ENCODE peak calls at places on chromosomes 13 and 19, in ten cellular contexts. X is cardiac muscle cell; G is neural progenitor cell; N is fibroblast of lung; L is heart right ventricle; V is astrocyte; Z is left ventricle myocardium inferior; F is MM.1S; K is CD8-positive, alpha-beta T cell; E is naive thymus-derived CD4-positive, alpha-beta T cell. Y is an unnamed sample.
A peak's percentile ranks its signal among the peaks of the same experiment; 100 is the strongest.

GRCh38 chr13:94093652-94094310 is 385.7 kb downstream of the DCT start:
- DNase-seq in X (no peak), G (no peak), N (peak; percentile 67), L (no peak), V (no peak), Z (no peak), F (no peak), K (no peak), E (no peak), Y (no peak)

GRCh38 chr13:35512271-35512920 is 35.9 kb upstream of the MAB21L1 start:
- DNase-seq in X (no peak), G (no peak), N (peak; percentile 97), L (no peak), V (peak; percentile 99), Z (no peak), F (no peak), K (no peak), E (no peak), Y (no peak)

GRCh38 chr13:50200562-50200961 is 185.3 kb downstream of the KCNRG start:
- DNase-seq in X (peak; percentile 28), G (no peak), N (no peak), L (no peak), V (no peak), Z (no peak), F (no peak), K (no peak), E (no peak), Y (peak; percentile 34)

GRCh38 chr19:15812059-15812722 is 3.3 kb downstream of the OR10H1 start:
- DNase-seq in X (no peak), G (no peak), N (no peak), L (no peak), V (no peak), Z (no peak), F (no peak), K (peak; percentile 21), E (peak; percentile 28), Y (no peak)

GRCh38 chr13:37481858-37482227 is 116.7 kb downstream of the POSTN start:
- DNase-seq in X (no peak), G (no peak), N (no peak), L (no peak), V (no peak), Z (no peak), F (no peak), K (no peak), E (no peak), Y (no peak)

GRCh38 chr19:8005534-8006256 is at the start of gene ELAVL1:
- DNase-seq in X (peak; percentile 96), G (peak; percentile 98), N (peak; percentile 89), L (peak; percentile 88), V (peak; percentile 73), Z (peak; percentile 92), F (peak; percentile 96), K (peak; percentile 89), E (peak; percentile 92), Y (peak; percentile 95)

GRCh38 chr13:99496322-99497142 is 4.7 kb upstream of the TM9SF2 start:
- DNase-seq in X (no peak), G (no peak), N (peak; percentile 30), L (peak; percentile 84), V (peak; percentile 6), Z (peak; percentile 35), F (peak; percentile 85), K (peak; percentile 56), E (peak; percentile 70), Y (peak; percentile 54)

GRCh38 chr19:46603195-46603637 is 2.1 kb downstream of the CALM3 start:
- DNase-seq in X (no peak), G (no peak), N (no peak), L (no peak), V (no peak), Z (no peak), F (peak; percentile 35), K (no peak), E (no peak), Y (no peak)

GRCh38 chr13:32881792-32882175 is 134.4 kb upstream of the KL start:
- DNase-seq in X (no peak), G (no peak), N (no peak), L (no peak), V (no peak), Z (no peak), F (no peak), K (no peak), E (no peak), Y (no peak)

GRCh38 chr13:42048323-42048624 is 174 bp upstream of the DGKH start:
- DNase-seq in X (no peak), G (no peak), N (no peak), L (no peak), V (no peak), Z (no peak), F (no peak), K (no peak), E (no peak), Y (no peak)

GRCh38 chr13:110521946-110522345 is 39.6 kb downstream of the RAB20 start:
- DNase-seq in X (no peak), G (no peak), N (no peak), L (no peak), V (no peak), Z (no peak), F (no peak), K (no peak), E (no peak), Y (no peak)

GRCh38 chr19:42466521-42467436 is 24.0 kb upstream of the CXCL17 start:
- DNase-seq in X (no peak), G (no peak), N (no peak), L (no peak), V (no peak), Z (no peak), F (no peak), K (no peak), E (no peak), Y (no peak)

GRCh38 chr19:49335071-49335783 is at the start of gene CD37:
- DNase-seq in X (no peak), G (no peak), N (no peak), L (no peak), V (no peak), Z (no peak), F (no peak), K (peak; percentile 60), E (peak; percentile 65), Y (no peak)

GRCh38 chr19:660793-661426 is 2.1 kb downstream of the RNF126 start:
- DNase-seq in X (no peak), G (no peak), N (no peak), L (no peak), V (no peak), Z (no peak), F (no peak), K (no peak), E (no peak), Y (no peak)

GRCh38 chr19:657611-658010 is 5.4 kb downstream of the RNF126 start:
- DNase-seq in X (no peak), G (no peak), N (no peak), L (no peak), V (no peak), Z (no peak), F (no peak), K (no peak), E (no peak), Y (no peak)

GRCh38 chr19:658059-658839 is 4.8 kb downstream of the RNF126 start:
- DNase-seq in X (no peak), G (no peak), N (no peak), L (no peak), V (no peak), Z (no peak), F (no peak), K (no peak), E (no peak), Y (no peak)

GRCh38 chr19:656751-657559 is 6.1 kb downstream of the RNF126 start:
- DNase-seq in X (no peak), G (no peak), N (no peak), L (no peak), V (no peak), Z (no peak), F (no peak), K (no peak), E (no peak), Y (no peak)

GRCh38 chr19:658916-659839 is 3.8 kb downstream of the RNF126 start:
- DNase-seq in X (no peak), G (no peak), N (no peak), L (no peak), V (peak; percentile 53), Z (peak; percentile 65), F (no peak), K (peak; percentile 66), E (no peak), Y (peak; percentile 72)
- H3K4me1 ChIP-seq in X (peaks cover 8% of the 10 kb centered on the region), G (peaks cover 12% of the 10 kb centered on the region), N (peaks cover 4% of the 10 kb centered on the region), L (peaks cover 66% of the 10 kb centered on the region), V (peaks cover 30% of the 10 kb centered on the region), Z (peaks cover 83% of the 10 kb centered on the region), F (peaks cover 15% of the 10 kb centered on the region), K (peaks cover 64% of the 10 kb centered on the region), E (peaks cover 47% of the 10 kb centered on the region), Y (peaks cover 3% of the 10 kb centered on the region)

GRCh38 chr19:4911786-4912672 is 2.7 kb downstream of the UHRF1 start:
- DNase-seq in X (peak; percentile 57), G (peak; percentile 73), N (peak; percentile 100), L (peak; percentile 40), V (peak; percentile 100), Z (peak; percentile 32), F (no peak), K (peak; percentile 72), E (peak; percentile 77), Y (peak; percentile 71)
- H3K4me3 ChIP-seq in X (no peak overlapping the region), G (peak overlapping the region; percentile 96), N (peak overlapping the region; percentile 64), L (no peak overlapping the region), V (peak overlapping the region; percentile 69), Z (peak overlapping the region; percentile 79), F (no peak overlapping the region), K (peak overlapping the region; percentile 44), E (peak overlapping the region; percentile 61), Y (peak overlapping the region; percentile 57)

GRCh38 chr19:1648156-1648925 is 4.1 kb downstream of the TCF3 start:
- DNase-seq in X (no peak), G (no peak), N (no peak), L (no peak), V (no peak), Z (no peak), F (peak; percentile 86), K (no peak), E (no peak), Y (no peak)

GRCh38 chr19:1647664-1648155 is 4.7 kb downstream of the TCF3 start:
- DNase-seq in X (no peak), G (no peak), N (no peak), L (no peak), V (no peak), Z (no peak), F (no peak), K (no peak), E (no peak), Y (no peak)

GRCh38 chr19:1646931-1647663 is 5.3 kb downstream of the TCF3 start:
- DNase-seq in X (no peak), G (no peak), N (no peak), L (no peak), V (no peak), Z (no peak), F (no peak), K (no peak), E (no peak), Y (peak; percentile 8)

GRCh38 chr19:1645299-1645698 is 7.1 kb downstream of the TCF3 start:
- DNase-seq in X (no peak), G (no peak), N (no peak), L (no peak), V (no peak), Z (no peak), F (no peak), K (no peak), E (no peak), Y (peak; percentile 9)

GRCh38 chr19:1646149-1646930 is 6.1 kb downstream of the TCF3 start:
- DNase-seq in X (no peak), G (no peak), N (no peak), L (no peak), V (no peak), Z (no peak), F (no peak), K (no peak), E (no peak), Y (peak; percentile 16)
- H3K27me3 ChIP-seq in X (no peaks in the 10 kb centered on the region), G (no peaks in the 10 kb centered on the region), N (no peaks in the 10 kb centered on the region), L (no peaks in the 10 kb centered on the region), V (no peaks in the 10 kb centered on the region), Z (no peaks in the 10 kb centered on the region), F (no peaks in the 10 kb centered on the region), K (no peaks in the 10 kb centered on the region), E (no peaks in the 10 kb centered on the region), Y (no peaks in the 10 kb centered on the region)

GRCh38 chr19:13014101-13014920 is 19.0 kb downstream of the NFIX start:
- DNase-seq in X (no peak), G (peak; percentile 82), N (peak; percentile 23), L (no peak), V (no peak), Z (no peak), F (no peak), K (no peak), E (no peak), Y (no peak)
- H3K4me1 ChIP-seq in X (no peaks in the 10 kb centered on the region), G (peaks cover 15% of the 10 kb centered on the region), N (peaks cover 30% of the 10 kb centered on the region), L (peaks cover 96% of the 10 kb centered on the region), V (peaks cover 82% of the 10 kb centered on the region), Z (peaks cover 100% of the 10 kb centered on the region), F (no peaks in the 10 kb centered on the region), K (peaks cover 31% of the 10 kb centered on the region), E (peaks cover 5% of the 10 kb centered on the region), Y (peaks cover 17% of the 10 kb centered on the region)

Y was measured in BE2C.